ENCODE peak calls at places on chromosome 15, in ten cellular contexts. A is IMR-90; I is psoas muscle; T is PC-3; W is astrocyte of the spinal cord; X is NB4; H is nephron progenitor cell; S is CD8-positive, alpha-beta T cell; B is GM23338; C is stomach. O is an unnamed sample.

GRCh38 chr15:48695088-48695834 is 49.8 kb upstream of the FBN1 start:
- DNase-seq in A (peak), I (no peak), T (peak), W (peak), X (no peak), H (no peak), S (no peak), B (no peak), C (no peak), O (no peak)

GRCh38 chr15:100733088-100733487 is 130.7 kb downstream of the ASB7 start:
- DNase-seq in A (peak), I (peak), T (peak), W (peak), X (no peak), H (no peak), S (no peak), B (no peak), C (no peak), O (no peak)

GRCh38 chr15:100890850-100891249 is 11.2 kb downstream of the ALDH1A3 start:
- DNase-seq in A (no peak), I (no peak), T (peak), W (no peak), X (no peak), H (no peak), S (no peak), B (no peak), C (peak), O (no peak)

GRCh38 chr15:40112789-40113188 is 4.1 kb upstream of the BMF start:
- DNase-seq in A (no peak), I (no peak), T (no peak), W (no peak), X (no peak), H (no peak), S (no peak), B (no peak), C (no peak), O (no peak)

GRCh38 chr15:26729581-26729980 is 43.3 kb downstream of the GABRB3 start:
- DNase-seq in A (no peak), I (no peak), T (no peak), W (no peak), X (no peak), H (no peak), S (no peak), B (no peak), C (no peak), O (no peak)

GRCh38 chr15:82709421-82710207 is at the start of gene AP3B2:
- DNase-seq in A (peak), I (peak), T (peak), W (peak), X (peak), H (peak), S (peak), B (peak), C (peak), O (peak)

GRCh38 chr15:60721706-60722105 is 242.8 kb upstream of the ICE2 start:
- DNase-seq in A (peak), I (no peak), T (no peak), W (peak), X (no peak), H (no peak), S (no peak), B (no peak), C (no peak), O (peak)

GRCh38 chr15:67836477-67836876 is 3.4 kb downstream of the RNU6-1 start:
- DNase-seq in A (peak), I (peak), T (peak), W (peak), X (peak), H (no peak), S (peak), B (peak), C (peak), O (no peak)

GRCh38 chr15:42716125-42716524 is 20.8 kb downstream of the CDAN1 start:
- DNase-seq in A (no peak), I (no peak), T (no peak), W (no peak), X (no peak), H (no peak), S (no peak), B (no peak), C (peak), O (no peak)

GRCh38 chr15:82768414-82769081 is 37.3 kb downstream of the FSD2 start:
- DNase-seq in A (peak), I (peak), T (peak), W (no peak), X (no peak), H (no peak), S (no peak), B (no peak), C (no peak), O (no peak)

GRCh38 chr15:47035756-47036155 is 681.5 kb upstream of the SEMA6D start:
- DNase-seq in A (no peak), I (no peak), T (peak), W (no peak), X (no peak), H (no peak), S (no peak), B (no peak), C (no peak), O (no peak)

GRCh38 chr15:73965730-73966103 is 26.4 kb downstream of the STOML1 start:
- DNase-seq in A (peak), I (no peak), T (peak), W (peak), X (peak), H (no peak), S (no peak), B (peak), C (no peak), O (peak)

GRCh38 chr15:52378746-52379394 is 83.3 kb upstream of the MYO5C start:
- DNase-seq in A (no peak), I (no peak), T (no peak), W (no peak), X (no peak), H (no peak), S (no peak), B (no peak), C (no peak), O (peak)

GRCh38 chr15:51623386-51623938 is 891 bp upstream of the DMXL2 start:
- DNase-seq in A (no peak), I (no peak), T (peak), W (no peak), X (peak), H (no peak), S (no peak), B (no peak), C (no peak), O (no peak)

GRCh38 chr15:77418341-77419049 is 1.4 kb downstream of the PEAK1 start:
- DNase-seq in A (peak), I (no peak), T (peak), W (peak), X (peak), H (no peak), S (no peak), B (no peak), C (no peak), O (no peak)

GRCh38 chr15:61796056-61796455 is 264.2 kb downstream of the VPS13C start:
- DNase-seq in A (peak), I (no peak), T (peak), W (peak), X (no peak), H (no peak), S (no peak), B (no peak), C (no peak), O (no peak)

GRCh38 chr15:100353469-100353868 is 11.7 kb upstream of the ADAMTS17 start:
- DNase-seq in A (no peak), I (no peak), T (no peak), W (no peak), X (peak), H (no peak), S (no peak), B (no peak), C (no peak), O (no peak)

GRCh38 chr15:40308844-40309189 is 1.1 kb upstream of the PLCB2 start:
- DNase-seq in A (no peak), I (no peak), T (no peak), W (no peak), X (peak), H (no peak), S (peak), B (peak), C (no peak), O (no peak)

GRCh38 chr15:38972831-38973230 is 408.2 kb upstream of the RASGRP1 start:
- DNase-seq in A (no peak), I (no peak), T (no peak), W (no peak), X (no peak), H (no peak), S (no peak), B (no peak), C (no peak), O (no peak)

GRCh38 chr15:66156310-66156975 is 97.1 kb downstream of the MEGF11 start:
- DNase-seq in A (no peak), I (no peak), T (no peak), W (no peak), X (no peak), H (no peak), S (no peak), B (no peak), C (no peak), O (no peak)

GRCh38 chr15:96323250-96324162 is 7.0 kb upstream of the NR2F2 start:
- DNase-seq in A (no peak), I (no peak), T (no peak), W (peak), X (no peak), H (no peak), S (no peak), B (peak), C (no peak), O (no peak)

GRCh38 chr15:55005679-55006078 is 191.1 kb downstream of the RSL24D1 start:
- DNase-seq in A (no peak), I (no peak), T (no peak), W (no peak), X (no peak), H (no peak), S (no peak), B (no peak), C (no peak), O (no peak)

GRCh38 chr15:60932051-60932915 is 296.8 kb downstream of the RORA start:
- DNase-seq in A (peak), I (peak), T (peak), W (peak), X (peak), H (no peak), S (peak), B (peak), C (peak), O (no peak)

GRCh38 chr15:31605467-31605931 is 278.9 kb downstream of the KLF13 start:
- DNase-seq in A (peak), I (no peak), T (peak), W (peak), X (peak), H (peak), S (no peak), B (peak), C (no peak), O (no peak)

DNA sequence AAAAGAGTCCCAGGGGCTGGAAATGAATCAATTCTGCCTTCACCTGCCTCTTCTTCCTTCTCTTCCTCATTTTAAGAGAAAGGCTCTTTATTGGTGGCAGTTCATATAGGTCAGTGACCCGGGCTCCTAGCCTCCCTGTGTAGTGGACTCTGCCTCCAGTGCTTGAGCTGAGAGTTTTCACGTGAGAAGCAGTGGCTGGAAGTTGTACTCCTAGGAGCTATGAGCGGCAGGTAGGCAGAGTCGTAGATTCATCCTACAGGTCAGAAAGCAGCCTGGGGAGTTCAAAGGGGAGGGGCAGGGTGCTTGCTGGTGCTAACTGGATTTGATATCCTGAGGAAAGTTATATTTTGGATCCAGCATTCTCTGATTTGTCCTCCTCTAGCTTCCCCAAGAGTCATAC is 101.1 kb downstream of the RPLP1 start:
- DNase-seq in A (no peak), I (no peak), T (no peak), W (no peak), X (no peak), H (no peak), S (no peak), B (no peak), C (no peak), O (no peak)
- TF ChIP-seq CTCF in A (no peak), I (no peak), T (no peak), W (no peak), X (no peak), H (no peak), S (no peak), B (no peak), C (no peak), O (no peak)

DNA sequence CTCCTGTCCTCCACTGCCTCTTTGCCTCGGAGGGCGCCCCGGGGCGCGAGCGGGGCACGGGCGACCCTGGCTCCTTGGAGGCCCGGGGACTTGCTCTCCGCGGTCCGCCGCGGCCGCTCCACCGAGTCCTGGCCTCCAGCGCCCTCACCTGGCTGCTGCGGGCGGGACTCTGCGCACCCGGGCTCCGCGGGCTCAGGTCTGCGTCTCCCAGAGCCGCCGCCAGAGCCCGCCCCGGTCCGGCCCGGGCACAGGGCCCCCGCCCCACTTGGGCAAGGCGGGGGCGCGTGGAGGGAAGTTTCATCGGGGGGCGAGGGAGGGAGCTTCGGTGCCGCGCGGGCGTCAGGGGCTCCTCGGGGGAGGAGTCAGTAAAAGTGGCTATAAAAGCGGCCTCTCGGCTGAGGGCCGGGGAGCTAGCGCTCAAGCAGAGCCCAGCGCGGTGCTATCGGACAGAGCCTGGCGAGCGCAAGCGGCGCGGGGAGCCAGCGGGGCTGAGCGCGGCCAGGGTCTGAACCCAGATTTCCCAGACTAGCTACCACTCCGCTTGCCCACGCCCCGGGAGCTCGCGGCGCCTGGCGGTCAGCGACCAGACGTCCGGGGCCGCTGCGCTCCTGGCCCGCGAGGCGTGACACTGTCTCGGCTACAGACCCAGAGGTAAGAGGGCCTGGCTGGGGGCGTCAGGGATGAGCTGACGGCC is at the start of gene CEMIP:
- DNase-seq in A (peak), I (peak), T (peak), W (peak), X (peak), H (peak), S (peak), B (peak), C (peak), O (peak)
- TF ChIP-seq CTCF in A (peak), I (peak), T (peak), W (peak), X (peak), H (peak), S (no peak), B (peak), C (no peak), O (peak)

GRCh38 chr15:76190767-76191538 is 120.3 kb downstream of the ETFA start:
- DNase-seq in A (peak), I (peak), T (peak), W (peak), X (peak), H (peak), S (peak), B (peak), C (peak), O (peak)
- TF ChIP-seq CTCF in A (peak), I (peak), T (peak), W (peak), X (peak), H (peak), S (peak), B (peak), C (no peak), O (peak)

DNA sequence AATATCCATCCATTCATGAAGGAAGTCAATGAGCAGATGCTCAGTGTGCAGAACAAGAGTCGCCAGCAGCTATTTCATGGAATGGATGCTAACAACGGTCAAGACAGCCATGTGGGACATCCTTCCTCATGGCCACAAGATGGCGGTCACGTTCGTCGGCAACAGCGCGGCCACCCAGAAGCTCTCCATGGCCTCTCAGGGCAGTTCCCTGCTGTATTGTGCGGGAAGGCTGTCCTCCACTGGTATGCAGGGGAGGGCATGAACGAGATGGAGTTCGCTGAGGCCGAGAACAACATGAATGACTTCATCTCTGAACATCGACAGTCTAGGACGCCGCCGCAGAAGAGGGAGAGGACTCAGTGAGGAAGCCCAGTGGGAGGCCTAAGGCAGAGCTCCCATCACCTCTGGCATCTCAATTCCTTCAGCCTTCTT is 208.3 kb downstream of the TJP1 start:
- DNase-seq in A (no peak), I (no peak), T (peak), W (no peak), X (peak), H (no peak), S (no peak), B (peak), C (no peak), O (no peak)
- TF ChIP-seq CTCF in A (no peak), I (no peak), T (peak), W (no peak), X (peak), H (peak), S (no peak), B (peak), C (no peak), O (peak)

DNA sequence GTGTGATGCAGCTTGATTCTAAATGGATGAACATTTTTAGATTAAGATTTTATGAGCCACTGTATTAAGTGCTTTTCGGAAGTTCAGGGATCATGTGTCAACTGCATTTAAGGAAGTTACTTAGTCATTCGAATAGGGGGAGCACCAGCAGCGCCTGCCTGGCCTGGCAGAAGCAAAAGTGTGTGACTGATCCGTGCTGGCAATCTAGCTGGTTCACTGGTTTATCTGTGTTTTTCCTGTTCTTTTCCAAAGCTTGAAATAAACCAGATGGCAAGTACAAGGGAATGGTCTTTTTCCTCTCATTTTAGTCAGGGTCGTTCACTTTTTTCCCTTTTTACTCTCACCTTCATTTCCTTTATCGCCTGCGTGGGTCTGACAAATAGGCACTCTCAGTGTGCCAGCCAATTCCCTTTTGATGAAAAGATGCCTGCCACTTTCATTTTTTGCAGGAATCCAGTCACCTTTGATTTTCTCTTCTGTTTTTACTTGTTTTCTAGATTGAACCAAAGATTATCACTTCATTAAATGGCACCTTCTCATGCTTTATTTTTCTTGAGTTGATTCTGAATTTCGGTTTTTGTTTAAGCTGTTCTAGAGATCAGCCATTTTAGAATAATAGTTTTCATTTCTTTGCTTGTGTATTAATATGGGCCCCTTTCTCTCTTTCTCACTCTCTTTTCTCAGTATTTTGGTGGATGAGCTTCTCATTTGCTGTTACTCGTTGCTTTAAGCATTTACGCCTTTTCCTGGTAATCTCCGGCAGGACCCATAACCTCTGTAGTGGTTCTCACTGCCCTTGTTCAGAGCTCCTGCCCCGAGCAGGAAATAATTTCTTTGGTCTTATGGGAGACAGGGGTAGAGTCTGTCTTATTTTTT is 2.8 kb downstream of the ABHD2 start:
- DNase-seq in A (peak), I (peak), T (peak), W (peak), X (peak), H (no peak), S (peak), B (no peak), C (peak), O (peak)
- TF ChIP-seq CTCF in A (peak), I (no peak), T (peak), W (peak), X (no peak), H (no peak), S (no peak), B (no peak), C (no peak), O (no peak)

GRCh38 chr15:71651750-71652186 is 158.6 kb upstream of the NR2E3 start:
- DNase-seq in A (peak), I (no peak), T (peak), W (peak), X (peak), H (peak), S (no peak), B (peak), C (peak), O (no peak)
- TF ChIP-seq CTCF in A (peak), I (peak), T (peak), W (peak), X (peak), H (peak), S (no peak), B (peak), C (no peak), O (peak)

DNA sequence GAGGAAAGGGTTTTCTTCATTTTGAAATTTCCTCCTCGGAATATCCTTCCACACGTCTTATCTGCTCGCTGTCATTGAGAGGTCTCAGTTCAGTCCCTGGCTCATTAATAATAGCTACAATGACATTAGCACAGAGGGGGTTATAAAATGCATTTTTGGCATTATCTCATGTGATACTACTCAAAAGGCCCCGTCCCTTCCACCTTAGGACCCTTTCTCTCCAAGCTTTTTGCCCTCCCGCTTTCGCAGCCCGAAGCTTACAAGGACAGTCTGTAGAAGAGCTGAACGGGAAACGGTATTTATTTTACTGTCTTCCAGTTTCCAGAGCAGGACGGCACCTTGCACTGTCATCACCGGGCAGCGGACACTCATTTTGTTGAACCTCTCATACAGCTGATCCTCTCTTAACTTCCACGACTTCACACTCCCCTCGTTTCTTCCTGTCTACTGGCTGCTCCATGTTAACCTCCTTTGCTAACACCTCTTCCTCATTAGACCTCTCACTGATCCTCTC is 5.6 kb upstream of the PLEKHO2 start:
- DNase-seq in A (no peak), I (no peak), T (no peak), W (no peak), X (no peak), H (no peak), S (no peak), B (peak), C (no peak), O (no peak)
- TF ChIP-seq CTCF in A (no peak), I (no peak), T (no peak), W (no peak), X (no peak), H (peak), S (no peak), B (peak), C (no peak), O (no peak)

GRCh38 chr15:91031796-91032195 is 9.4 kb upstream of the VPS33B start:
- DNase-seq in A (no peak), I (no peak), T (no peak), W (no peak), X (no peak), H (no peak), S (no peak), B (no peak), C (no peak), O (no peak)

GRCh38 chr15:91027677-91028076 is 5.3 kb upstream of the VPS33B start:
- DNase-seq in A (no peak), I (no peak), T (no peak), W (no peak), X (no peak), H (no peak), S (no peak), B (no peak), C (no peak), O (no peak)

GRCh38 chr15:91032919-91033803 is 10.8 kb upstream of the VPS33B start:
- DNase-seq in A (no peak), I (peak), T (peak), W (no peak), X (peak), H (peak), S (peak), B (peak), C (peak), O (peak)
- TF ChIP-seq CTCF in A (peak), I (peak), T (peak), W (peak), X (peak), H (peak), S (peak), B (peak), C (no peak), O (peak)

GRCh38 chr15:44713006-44713966 is 2.0 kb downstream of the B2M start:
- DNase-seq in A (peak), I (no peak), T (peak), W (peak), X (peak), H (no peak), S (no peak), B (peak), C (no peak), O (no peak)
- TF ChIP-seq CTCF in A (peak), I (peak), T (peak), W (peak), X (peak), H (no peak), S (peak), B (peak), C (no peak), O (peak)